ENCODE peak calls at places on chromosomes 11 and 22, in five cellular contexts. B is brain microvascular endothelial cell, C is suprapubic skin, E is dorsolateral prefrontal cortex, U is GM23338. R is an unnamed sample.

GRCh38 chr22:29308791-29309262 is 2.4 kb downstream of the GAS2L1 start:
- DNase-seq in B (peak; percentile 73), C (no peak), E (no peak), U (peak; percentile 42), R (no peak)

GRCh38 chr11:26950260-26950719 is 43.6 kb upstream of the FIBIN start:
- DNase-seq in B (peak; percentile 90), C (no peak), E (no peak), U (no peak), R (no peak)

GRCh38 chr11:126061707-126062678 is 673 bp downstream of the CDON start:
- DNase-seq in B (no peak), C (peak; percentile 85), E (no peak), U (peak; percentile 87), R (peak; percentile 36)

GRCh38 chr22:45112136-45112879 is 51.4 kb upstream of the NUP50 start:
- DNase-seq in B (peak; percentile 47), C (no peak), E (no peak), U (no peak), R (no peak)

GRCh38 chr22:25380141-25380747 is 160.8 kb downstream of the CRYBB2 start:
- DNase-seq in B (no peak), C (no peak), E (no peak), U (no peak), R (no peak)

GRCh38 chr11:777288-778255 is at the start of gene GATD1:
- DNase-seq in B (peak; percentile 74), C (peak; percentile 93), E (peak; percentile 81), U (peak; percentile 93), R (peak; percentile 98)

GRCh38 chr11:118634435-118635236 is 27.2 kb downstream of the PHLDB1 start:
- DNase-seq in B (no peak), C (no peak), E (no peak), U (peak; percentile 96), R (peak; percentile 79)

GRCh38 chr11:108224908-108225786 is 2.3 kb downstream of the ATM start:
- DNase-seq in B (no peak), C (no peak), E (no peak), U (no peak), R (no peak)

GRCh38 chr11:78347956-78348355 is 69.7 kb downstream of the GAB2 start:
- DNase-seq in B (no peak), C (no peak), E (no peak), U (no peak), R (no peak)

GRCh38 chr22:22241554-22241898 is 3.1 kb upstream of the VPREB1 start:
- DNase-seq in B (no peak), C (no peak), E (no peak), U (no peak), R (no peak)

GRCh38 chr11:45332486-45332934 is 46.4 kb upstream of the SYT13 start:
- DNase-seq in B (peak; percentile 27), C (no peak), E (no peak), U (peak; percentile 72), R (peak; percentile 57)

GRCh38 chr22:33806191-33806590 is 114.1 kb downstream of the LARGE1 start:
- DNase-seq in B (no peak), C (no peak), E (no peak), U (no peak), R (no peak)

GRCh38 chr11:130426223-130427048 is 2.0 kb downstream of the ADAMTS8 start:
- DNase-seq in B (no peak), C (no peak), E (no peak), U (no peak), R (no peak)

GRCh38 chr11:14821031-14821430 is 71.0 kb downstream of the CYP2R1 start:
- DNase-seq in B (no peak), C (no peak), E (no peak), U (no peak), R (no peak)

GRCh38 chr22:19430890-19431541 is 517 bp downstream of the HIRA start:
- DNase-seq in B (no peak), C (peak; percentile 76), E (no peak), U (peak; percentile 66), R (no peak)

GRCh38 chr22:45584621-45585436 is 82.1 kb downstream of the FBLN1 start:
- DNase-seq in B (no peak), C (no peak), E (no peak), U (no peak), R (no peak)

GRCh38 chr11:61577383-61578118 is 3.3 kb downstream of the SYT7 start:
- DNase-seq in B (no peak), C (no peak), E (no peak), U (peak; percentile 64), R (peak; percentile 60)

GRCh38 chr11:28596816-28597215 is 488.6 kb downstream of the METTL15 start:
- DNase-seq in B (no peak), C (no peak), E (no peak), U (no peak), R (no peak)

GRCh38 chr11:21115999-21116398 is 446.6 kb downstream of the NELL1 start:
- DNase-seq in B (no peak), C (no peak), E (no peak), U (no peak), R (no peak)

GRCh38 chr11:14813506-14813905 is 78.5 kb downstream of the CYP2R1 start:
- DNase-seq in B (no peak), C (no peak), E (no peak), U (no peak), R (no peak)

GRCh38 chr11:33475999-33476398 is 218.8 kb downstream of the HIPK3 start:
- DNase-seq in B (peak; percentile 58), C (no peak), E (no peak), U (no peak), R (no peak)

GRCh38 chr11:134223066-134223465 is 701 bp downstream of the NCAPD3 start:
- DNase-seq in B (no peak), C (no peak), E (no peak), U (no peak), R (no peak)

GRCh38 chr11:110305169-110306018 is 9.0 kb upstream of the RDX start:
- DNase-seq in B (no peak), C (no peak), E (no peak), U (no peak), R (no peak)

GRCh38 chr11:60734271-60734670 is 9.8 kb downstream of the MS4A18 start:
- DNase-seq in B (no peak), C (no peak), E (no peak), U (no peak), R (no peak)

GRCh38 chr11:67027943-67028542 is 5.1 kb downstream of the SYT12 start:
- DNase-seq in B (no peak), C (no peak), E (no peak), U (no peak), R (no peak)

GRCh38 chr11:88575876-88576275 is 238.3 kb upstream of the CTSC start:
- DNase-seq in B (no peak), C (no peak), E (no peak), U (no peak), R (no peak)

GRCh38 chr11:60810151-60810550 is 25.0 kb downstream of the MS4A10 start:
- DNase-seq in B (no peak), C (no peak), E (no peak), U (no peak), R (no peak)

GRCh38 chr11:104522650-104523049 is 358.7 kb upstream of the PDGFD start:
- DNase-seq in B (peak; percentile 20), C (no peak), E (no peak), U (no peak), R (no peak)

GRCh38 chr11:8870461-8871282 is 40.3 kb upstream of the AKIP1 start:
- DNase-seq in B (peak; percentile 58), C (peak; percentile 75), E (peak; percentile 53), U (peak; percentile 75), R (peak; percentile 77)

GRCh38 chr22:44701824-44702478 is at the start of gene PRR5:
- DNase-seq in B (peak; percentile 45), C (peak; percentile 88), E (no peak), U (peak; percentile 71), R (peak; percentile 82)

GRCh38 chr11:12220305-12220704 is 109.9 kb downstream of the MICAL2 start:
- DNase-seq in B (no peak), C (no peak), E (peak; percentile 83), U (no peak), R (no peak)

GRCh38 chr11:28836285-28837081 is 728.3 kb downstream of the METTL15 start:
- DNase-seq in B (peak; percentile 97), C (no peak), E (no peak), U (no peak), R (no peak)

GRCh38 chr22:48277868-48278581 is 1515.6 kb downstream of the TBC1D22A start:
- DNase-seq in B (no peak), C (no peak), E (no peak), U (no peak), R (no peak)

GRCh38 chr11:70675697-70676374 is 277.5 kb downstream of the CTTN start:
- DNase-seq in B (no peak), C (no peak), E (no peak), U (no peak), R (no peak)

GRCh38 chr11:112281776-112282175 is 21.1 kb upstream of the PLET1 start:
- DNase-seq in B (no peak), C (no peak), E (no peak), U (no peak), R (no peak)

GRCh38 chr22:37491106-37491505 is 4.9 kb upstream of the MFNG start:
- DNase-seq in B (no peak), C (no peak), E (no peak), U (no peak), R (no peak)
- TF ChIP-seq CTCF in B (no peak), C (no peak), E (no peak), U (no peak), R (no peak)

GRCh38 chr22:49632199-49633009 is 195.3 kb downstream of the BRD1 start:
- DNase-seq in B (peak; percentile 33), C (no peak), E (peak; percentile 67), U (no peak), R (peak; percentile 81)
- TF ChIP-seq CTCF in B (peak; percentile 88), C (peak; percentile 67), E (peak; percentile 97), U (no peak), R (peak; percentile 90)

GRCh38 chr11:113875414-113876073 is at the start of gene USP28:
- DNase-seq in B (peak; percentile 94), C (peak; percentile 97), E (peak; percentile 96), U (peak; percentile 98), R (peak; percentile 98)

GRCh38 chr11:113873241-113873626 is 2.1 kb downstream of the USP28 start:
- DNase-seq in B (peak; percentile 58), C (no peak), E (no peak), U (peak; percentile 27), R (no peak)

GRCh38 chr11:113876074-113876797 is 864 bp upstream of the USP28 start:
- DNase-seq in B (no peak), C (no peak), E (no peak), U (no peak), R (no peak)

GRCh38 chr11:113874096-113874919 is 1.1 kb downstream of the USP28 start:
- DNase-seq in B (no peak), C (no peak), E (no peak), U (peak; percentile 39), R (no peak)

GRCh38 chr11:113874920-113875413 is 405 bp downstream of the USP28 start:
- DNase-seq in B (peak; percentile 6), C (peak; percentile 76), E (no peak), U (peak; percentile 40), R (no peak)
- TF ChIP-seq CTCF in B (no peak), C (no peak), E (no peak), U (no peak), R (no peak)

GRCh38 chr11:2166091-2166851 is 5.3 kb upstream of the INS start:
- DNase-seq in B (no peak), C (no peak), E (no peak), U (peak; percentile 79), R (peak; percentile 77)
- TF ChIP-seq CTCF in B (peak; percentile 60), C (peak; percentile 56), E (peak; percentile 42), U (peak; percentile 80), R (peak; percentile 62)